ENCODE peak calls at places on chromosomes 6 and 20, in six cellular contexts. H is gastrocnemius medialis, I is endothelial cell of umbilical vein, R is breast epithelium, P is tibial nerve, E is HCT116. F is an unnamed sample. For H3K4me1, the result is how much of the 10 kb centered on the place peaks cover.

GRCh38 chr20:5657190-5657872 is 92.9 kb upstream of the SHLD1 start:
- DNase-seq in E (no peak), P (no peak), R (peak), H (peak), I (peak), F (no peak)

GRCh38 chr20:35120012-35120701 is 27.0 kb downstream of the EDEM2 start:
- DNase-seq in H (no peak), R (no peak), I (peak), P (no peak), E (no peak), F (no peak)

GRCh38 chr6:53643481-53643965 is 22.0 kb downstream of the KLHL31 start:
- DNase-seq in I (no peak), H (no peak), R (no peak), P (no peak), E (no peak), F (no peak)

GRCh38 chr6:37838209-37838921 is 18.8 kb downstream of the ZFAND3 start:
- DNase-seq in P (no peak), H (no peak), E (no peak), I (no peak), R (no peak), F (no peak)

GRCh38 chr6:121600389-121601233 is 165.2 kb downstream of the GJA1 start:
- DNase-seq in I (no peak), P (no peak), E (no peak), R (no peak), H (no peak), F (no peak)

GRCh38 chr6:119002069-119002468 is 67.1 kb upstream of the MCM9 start:
- DNase-seq in H (no peak), E (no peak), P (no peak), R (no peak), I (no peak), F (no peak)

GRCh38 chr6:157385482-157385881 is 4.5 kb downstream of the ZDHHC14 start:
- DNase-seq in R (no peak), P (no peak), H (no peak), I (no peak), E (no peak), F (no peak)

GRCh38 chr20:6381887-6382286 is 259.1 kb upstream of the FERMT1 start:
- DNase-seq in P (no peak), E (no peak), I (peak), H (no peak), R (no peak), F (no peak)

GRCh38 chr6:143130928-143131327 is 70.2 kb downstream of the AIG1 start:
- DNase-seq in P (no peak), E (no peak), R (no peak), H (no peak), I (no peak), F (no peak)

GRCh38 chr20:48930878-48931277 is 9.4 kb downstream of the ARFGEF2 start:
- DNase-seq in E (no peak), P (no peak), H (no peak), I (peak), R (no peak), F (no peak)

GRCh38 chr20:48930035-48930434 is 8.5 kb downstream of the ARFGEF2 start:
- DNase-seq in E (no peak), P (no peak), H (no peak), I (peak), R (no peak), F (no peak)

GRCh38 chr20:48931527-48932374 is 10.2 kb downstream of the ARFGEF2 start:
- DNase-seq in I (no peak), R (no peak), P (no peak), E (no peak), H (no peak), F (no peak)

GRCh38 chr20:48932375-48932941 is 10.9 kb downstream of the ARFGEF2 start:
- DNase-seq in P (no peak), H (no peak), R (no peak), I (no peak), E (no peak), F (no peak)

GRCh38 chr20:48933017-48933766 is 11.7 kb downstream of the ARFGEF2 start:
- DNase-seq in H (no peak), E (no peak), I (no peak), P (no peak), R (no peak), F (no peak)
- H3K4me1 ChIP-seq in H (under half), E (under half), I (under half), P (under half), R (under half), F (under half)

DNA sequence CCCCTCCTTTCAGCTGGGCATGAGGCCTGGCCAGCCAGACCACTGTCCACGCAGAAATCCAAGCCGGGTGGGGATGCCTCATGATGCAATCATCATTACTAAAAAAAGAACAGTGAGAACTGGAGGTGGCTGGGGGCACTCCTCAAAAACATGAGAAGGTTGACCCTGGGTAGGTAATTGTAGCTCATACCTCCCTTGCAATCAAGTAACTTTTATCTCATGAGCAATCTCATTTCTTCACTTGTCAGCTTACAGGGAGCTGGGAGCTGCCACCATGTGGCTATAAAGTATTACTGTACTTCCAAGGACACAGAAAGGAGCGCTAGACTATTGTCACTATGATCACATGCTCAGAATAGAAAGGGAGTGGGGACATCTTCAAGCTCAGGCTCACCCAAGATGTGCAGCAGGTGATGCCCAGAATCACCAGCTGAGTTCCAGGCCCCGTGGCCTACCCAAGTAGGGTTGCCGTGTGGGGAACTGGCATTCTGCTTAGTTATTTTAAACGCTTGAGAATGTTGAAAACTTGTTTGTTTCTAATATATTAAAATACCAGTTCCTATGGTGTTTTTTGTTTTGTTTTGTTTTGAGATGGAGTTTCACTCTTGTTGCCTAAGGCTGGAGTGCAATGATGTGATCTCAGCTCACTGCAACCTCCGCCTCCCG is 3.0 kb upstream of the CDH26 start:
- DNase-seq in P (no peak), H (peak), R (no peak), E (peak), I (peak), F (no peak)
- TF ChIP-seq CTCF in P (no peak), H (peak), R (no peak), E (peak), I (peak), F (peak)

GRCh38 chr6:82381278-82381677 is 17.7 kb downstream of the TPBG start:
- DNase-seq in I (no peak), H (no peak), P (no peak), E (no peak), R (no peak), F (no peak)
- TF ChIP-seq POLR2A in I (no peak), H (no peak), P (no peak), E (no peak), R (no peak), F (no peak)

DNA sequence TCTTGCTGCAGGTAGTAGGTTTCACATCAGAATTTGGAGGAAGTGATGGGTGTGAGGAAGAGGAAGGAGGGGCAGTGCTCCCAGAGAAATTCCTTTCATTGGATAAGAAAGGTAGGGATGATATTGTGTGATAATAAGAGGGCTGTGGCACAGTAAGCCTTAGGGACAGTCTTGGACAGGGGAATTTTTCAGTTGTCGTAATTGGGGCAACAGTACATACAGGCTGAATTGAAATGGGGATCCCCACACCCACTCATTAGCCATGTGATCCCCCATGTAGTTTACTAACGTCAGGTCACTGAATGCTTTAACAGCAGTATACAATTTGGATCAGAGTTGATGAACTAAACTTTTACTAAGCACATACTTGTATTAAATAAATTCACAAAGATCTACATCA is 79.4 kb downstream of the FOXO3 start:
- DNase-seq in E (no peak), R (no peak), P (no peak), H (no peak), I (no peak), F (no peak)
- H3K4me1 ChIP-seq in E (under half), R (under half), P (under half), H (half or more), I (under half), F (under half)

DNA sequence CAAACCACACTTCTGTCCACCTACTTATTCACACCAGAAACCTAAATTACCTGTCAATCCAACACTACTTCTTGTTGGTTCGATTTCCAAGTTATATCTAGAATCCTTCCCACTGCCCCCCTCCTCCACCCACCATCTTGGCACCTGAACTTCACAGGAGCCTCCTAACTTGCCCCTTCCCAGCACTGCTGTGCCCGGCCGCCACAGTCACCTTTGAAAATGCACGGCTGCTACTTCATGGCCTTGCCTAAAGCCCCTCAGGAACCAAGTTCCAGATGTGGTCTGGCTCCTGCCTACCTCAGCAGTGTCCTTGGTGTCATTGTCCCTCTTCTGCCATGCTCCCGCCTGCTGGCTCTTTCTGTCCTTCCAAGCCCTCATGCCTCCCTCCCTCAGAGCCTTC is 31.2 kb downstream of the PKIG start:
- DNase-seq in H (no peak), P (no peak), R (no peak), E (no peak), I (no peak), F (no peak)
- TF ChIP-seq CTCF in H (no peak), P (no peak), R (no peak), E (no peak), I (no peak), F (no peak)

GRCh38 chr6:46170357-46171289 is at the start of gene ENPP5:
- DNase-seq in E (peak), R (peak), P (peak), H (peak), I (no peak), F (peak)
- TF ChIP-seq POLR2A in E (peak), R (peak), P (peak), H (peak), I (no peak), F (no peak)

GRCh38 chr20:62916703-62917476 is 9.4 kb downstream of the DIDO1 start:
- DNase-seq in I (no peak), H (no peak), R (no peak), E (no peak), P (no peak), F (no peak)

GRCh38 chr20:62917720-62918119 is 8.6 kb downstream of the DIDO1 start:
- DNase-seq in I (no peak), H (no peak), R (no peak), E (no peak), P (no peak), F (no peak)

GRCh38 chr20:62918137-62918536 is 8.2 kb downstream of the DIDO1 start:
- DNase-seq in I (no peak), R (no peak), H (no peak), E (no peak), P (no peak), F (no peak)

GRCh38 chr20:62920039-62920645 is 6.2 kb downstream of the DIDO1 start:
- DNase-seq in E (no peak), P (no peak), I (no peak), R (no peak), H (no peak), F (no peak)

GRCh38 chr20:62918830-62919229 is 7.5 kb downstream of the DIDO1 start:
- DNase-seq in E (no peak), P (no peak), I (no peak), R (no peak), H (no peak), F (no peak)
- H3K4me1 ChIP-seq in E (half or more), P (under half), I (under half), R (under half), H (half or more), F (under half)

GRCh38 chr6:83849127-83849526 is 4.0 kb upstream of the RIPPLY2 start:
- DNase-seq in R (no peak), E (no peak), H (no peak), P (no peak), I (no peak), F (no peak)
- TF ChIP-seq CTCF in R (no peak), E (no peak), H (no peak), P (no peak), I (no peak), F (no peak)